ENCODE peak calls at places on chromosomes 11 and 22, in six cellular contexts. J is BE2C, C is cardiac fibroblast, L is fibroblast of the aortic adventitia, H is heart right ventricle, E is tibial artery. I is an unnamed sample.

GRCh38 chr11:45305874-45306623 is 19.9 kb upstream of the SYT13 start:
- DNase-seq in C (no peak), E (no peak), J (no peak), H (no peak), L (no peak), I (no peak)

GRCh38 chr11:61004037-61004641 is 32.7 kb downstream of the CD6 start:
- DNase-seq in J (no peak), L (peak; percentile 10), C (peak; percentile 38), H (no peak), E (no peak), I (peak; percentile 65)

GRCh38 chr22:38204784-38205183 is 3.0 kb downstream of the MAFF start:
- DNase-seq in E (no peak), L (no peak), J (no peak), C (no peak), H (no peak), I (peak; percentile 64)

GRCh38 chr11:100670140-100670539 is 16.9 kb upstream of the ARHGAP42 start:
- DNase-seq in H (no peak), L (no peak), C (no peak), J (no peak), E (no peak), I (no peak)

GRCh38 chr11:73463359-73463758 is 87.2 kb downstream of the RELT start:
- DNase-seq in J (no peak), L (peak; percentile 69), E (no peak), C (peak; percentile 78), H (no peak), I (no peak)

GRCh38 chr22:39243443-39244072 is 1.2 kb downstream of the PDGFB start:
- DNase-seq in L (no peak), C (no peak), E (no peak), J (no peak), H (no peak), I (no peak)

GRCh38 chr11:84498016-84498415 is 1129.1 kb downstream of the DLG2 start:
- DNase-seq in J (no peak), L (peak; percentile 98), C (peak; percentile 78), E (no peak), H (peak; percentile 6), I (no peak)

GRCh38 chr22:39490966-39491680 is 11.0 kb upstream of the MIEF1 start:
- DNase-seq in E (no peak), H (no peak), L (no peak), C (no peak), J (no peak), I (no peak)

GRCh38 chr11:38819986-38820385 is 2221.9 kb upstream of the RAG2 start:
- DNase-seq in C (no peak), L (no peak), H (no peak), E (no peak), J (no peak), I (no peak)

GRCh38 chr11:75323609-75324008 is 27.9 kb downstream of the ARRB1 start:
- DNase-seq in J (no peak), H (no peak), E (no peak), L (no peak), C (no peak), I (no peak)

GRCh38 chr22:48536691-48537591 is 1290.7 kb downstream of the BRD1 start:
- DNase-seq in L (no peak), H (no peak), E (no peak), C (no peak), J (no peak), I (no peak)

GRCh38 chr11:102316505-102316904 is 779 bp upstream of the BIRC3 start:
- DNase-seq in H (no peak), E (no peak), J (no peak), L (no peak), C (no peak), I (no peak)

GRCh38 chr11:38718049-38718448 is 2120.0 kb upstream of the RAG2 start:
- DNase-seq in L (no peak), H (no peak), C (peak; percentile 12), E (no peak), J (no peak), I (no peak)

GRCh38 chr11:76325149-76325548 is 55.8 kb downstream of the THAP12 start:
- DNase-seq in E (no peak), C (no peak), H (no peak), L (no peak), J (no peak), I (no peak)

GRCh38 chr22:36116127-36116526 is 44.4 kb downstream of the APOL3 start:
- DNase-seq in E (no peak), C (no peak), H (no peak), J (no peak), L (no peak), I (no peak)

GRCh38 chr22:36117053-36117554 is 43.5 kb downstream of the APOL3 start:
- DNase-seq in H (no peak), J (no peak), L (no peak), E (no peak), C (no peak), I (no peak)

GRCh38 chr22:36111316-36111715 is 49.2 kb downstream of the APOL3 start:
- DNase-seq in E (no peak), C (no peak), J (no peak), L (no peak), H (no peak), I (no peak)

GRCh38 chr22:36110306-36110791 is 50.2 kb downstream of the APOL3 start:
- DNase-seq in J (no peak), H (no peak), L (peak; percentile 35), C (no peak), E (no peak), I (no peak)

DNA sequence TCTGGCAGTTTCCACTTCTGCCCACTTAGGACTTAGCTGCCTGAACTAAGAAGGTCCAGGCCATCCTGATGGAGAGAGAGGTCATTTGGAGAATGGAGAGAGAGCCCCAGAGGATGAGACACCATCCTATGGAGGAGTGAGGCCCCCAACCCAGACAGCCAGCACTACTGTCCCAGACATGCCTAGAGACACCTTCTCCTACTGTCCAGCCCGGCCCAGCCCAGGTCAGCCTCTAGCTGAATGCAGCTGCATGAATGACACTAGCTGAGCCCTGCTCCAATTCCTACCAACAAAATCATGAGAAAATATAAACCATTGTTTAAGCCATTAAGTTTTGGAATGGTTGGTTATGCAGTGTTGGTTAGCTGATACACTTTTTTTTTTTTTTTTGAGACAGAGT is 47.4 kb downstream of the APOL3 start:
- DNase-seq in L (no peak), J (no peak), H (no peak), C (no peak), E (no peak), I (no peak)
- TF ChIP-seq CTCF in L (no peak), J (no peak), H (no peak), C (no peak), E (no peak), I (no peak)

GRCh38 chr22:29325356-29325755 is 9.9 kb upstream of the RASL10A start:
- DNase-seq in L (no peak), H (no peak), C (no peak), E (no peak), J (no peak), I (no peak)

GRCh38 chr22:29316429-29316828 is 932 bp upstream of the RASL10A start:
- DNase-seq in H (no peak), J (no peak), E (no peak), L (no peak), C (no peak), I (no peak)

GRCh38 chr22:29319072-29319471 is 3.6 kb upstream of the RASL10A start:
- DNase-seq in J (no peak), H (no peak), L (no peak), C (no peak), E (no peak), I (no peak)

GRCh38 chr22:29315286-29316195 is at the start of gene RASL10A:
- DNase-seq in H (no peak), E (no peak), C (no peak), L (no peak), J (no peak), I (no peak)

DNA sequence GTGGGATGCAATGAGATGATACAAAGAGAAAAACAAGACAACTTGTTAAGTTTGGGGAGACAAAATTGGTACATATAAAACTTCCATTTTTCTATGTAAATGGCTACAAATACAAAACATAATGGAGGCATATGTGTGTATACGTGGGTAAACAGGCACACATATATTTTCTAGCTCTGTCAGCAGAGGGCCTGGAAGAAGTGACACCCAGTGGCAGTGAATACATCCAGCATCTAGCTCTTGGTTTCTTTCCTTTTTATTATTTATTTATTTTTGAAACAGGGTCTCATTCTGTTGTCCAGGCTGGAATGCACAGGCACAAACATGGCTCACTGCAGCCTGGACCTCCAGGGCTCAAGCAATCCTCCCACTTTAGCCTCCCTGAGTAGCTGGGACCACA is 5.0 kb upstream of the RASL10A start:
- DNase-seq in L (no peak), J (no peak), H (no peak), E (no peak), C (no peak), I (no peak)
- TF ChIP-seq CTCF in L (no peak), J (peak; percentile 48), H (no peak), E (no peak), C (peak; percentile 20), I (no peak)

DNA sequence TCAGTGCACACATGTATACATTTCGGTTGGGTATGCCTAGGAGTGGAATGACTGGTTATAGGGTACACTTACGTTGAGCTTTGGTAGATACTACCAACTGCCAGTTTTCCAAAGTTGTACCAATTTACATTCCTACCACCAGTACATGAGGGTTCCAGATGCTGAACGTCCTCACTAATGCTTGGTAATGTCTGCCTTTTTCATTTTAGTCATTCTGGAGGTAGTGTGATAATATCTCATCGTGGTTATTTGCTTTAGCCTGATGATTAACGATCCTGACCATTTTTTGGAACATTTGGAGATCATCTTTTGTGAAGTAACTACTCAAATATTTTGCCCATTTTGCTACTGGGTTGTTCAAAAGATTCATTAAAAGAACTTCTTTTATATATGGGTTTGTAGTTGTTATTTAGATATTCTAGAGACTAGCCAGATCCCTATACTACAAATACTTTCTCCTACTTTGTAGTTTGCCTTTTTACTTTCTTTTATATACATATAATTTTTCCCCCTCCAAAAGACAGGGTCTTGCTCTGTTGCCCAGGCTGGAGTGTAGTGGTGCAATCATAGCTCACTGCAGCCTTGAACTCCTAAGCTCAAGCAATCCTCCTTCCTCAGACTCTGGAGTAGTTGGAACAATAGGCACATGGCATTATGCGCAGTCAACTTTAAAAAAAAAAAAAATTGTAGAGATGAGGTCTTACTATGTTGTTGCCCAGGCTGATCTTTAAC is 62.1 kb downstream of the RBFOX2 start:
- DNase-seq in E (no peak), J (no peak), C (peak; percentile 65), L (no peak), H (no peak), I (no peak)
- TF ChIP-seq CTCF in E (no peak), J (no peak), C (peak; percentile 21), L (peak; percentile 23), H (no peak), I (no peak)

DNA sequence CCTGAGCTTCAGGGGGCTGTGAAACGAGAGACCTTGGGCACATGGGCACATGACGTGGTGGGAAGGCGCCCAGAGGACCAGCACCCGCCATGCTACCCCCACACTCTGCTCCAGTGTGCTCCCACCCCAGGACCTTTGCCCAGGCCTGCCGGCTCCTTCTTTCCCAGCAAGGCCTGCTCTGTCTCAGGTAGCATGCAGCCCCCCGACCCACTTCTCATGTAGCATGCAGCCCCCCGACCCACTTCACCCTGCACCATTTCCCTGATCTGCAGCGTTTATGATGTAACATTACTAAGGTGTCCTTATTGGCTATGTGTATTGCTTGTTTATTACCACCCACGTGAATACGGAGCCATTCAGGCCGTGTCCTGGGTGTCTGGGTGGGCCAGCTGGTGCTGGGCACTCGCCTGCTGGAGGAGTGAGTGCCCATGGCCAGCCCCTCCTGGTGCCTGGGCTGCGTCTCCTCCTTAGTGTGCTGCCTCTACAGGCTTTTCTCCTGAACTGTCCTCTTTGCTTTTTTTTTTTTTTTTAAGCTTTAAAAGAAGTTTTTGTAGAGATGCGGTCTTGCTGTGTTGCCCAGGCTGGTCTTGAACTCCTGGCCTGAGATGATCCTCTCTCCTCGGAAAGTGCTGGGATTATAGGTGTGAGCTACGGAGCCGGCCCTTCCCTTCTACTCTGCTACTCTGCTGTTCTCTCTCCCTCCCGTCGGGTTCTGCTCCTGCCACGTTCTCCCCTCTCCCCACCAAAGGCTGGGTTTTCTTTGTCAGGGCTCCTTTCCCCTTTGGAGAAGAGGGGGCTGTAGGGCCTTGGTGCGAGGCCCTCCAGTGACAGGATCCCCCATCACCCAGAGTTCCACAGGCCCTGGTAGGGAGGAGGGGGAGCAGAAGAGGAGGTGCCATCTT is 29.4 kb downstream of the LRP5 start:
- DNase-seq in E (no peak), L (no peak), C (no peak), J (no peak), H (no peak), I (no peak)
- TF ChIP-seq CTCF in E (peak; percentile 35), L (no peak), C (no peak), J (no peak), H (no peak), I (no peak)

I was measured in activated CD8-positive, alpha-beta T cell treated with anti-CD3 and anti-CD28 coated beads for 36 hours.